ENCODE peak calls at places on chromosome 5, in seven cellular contexts. V is CD8-positive, alpha-beta T cell; E is HFFc6; L is OCI-LY7; O is endothelial cell; J is heart right ventricle; S is MM.1S. B is an unnamed sample.

GRCh38 chr5:72046106-72046505 is 61.2 kb upstream of the MAP1B start:
- DNase-seq in V (no peak), E (no peak), L (no peak), O (no peak), J (no peak), S (no peak), B (no peak)

GRCh38 chr5:111774525-111774924 is 17.5 kb upstream of the NREP start:
- DNase-seq in V (no peak), E (no peak), L (peak; percentile 49), O (no peak), J (no peak), S (peak; percentile 86), B (no peak)

GRCh38 chr5:156396063-156396829 is 69.3 kb downstream of the SGCD start:
- DNase-seq in V (no peak), E (peak; percentile 16), L (no peak), O (no peak), J (no peak), S (no peak), B (no peak)

GRCh38 chr5:79582186-79582585 is 30.1 kb upstream of the TENT2 start:
- DNase-seq in V (no peak), E (no peak), L (no peak), O (no peak), J (no peak), S (no peak), B (no peak)

GRCh38 chr5:142364251-142365145 is 39.7 kb upstream of the SPRY4 start:
- DNase-seq in V (no peak), E (no peak), L (no peak), O (no peak), J (peak; percentile 64), S (no peak), B (no peak)

GRCh38 chr5:108769352-108769751 is 21.7 kb downstream of the FER start:
- DNase-seq in V (no peak), E (no peak), L (no peak), O (no peak), J (no peak), S (peak; percentile 42), B (no peak)

GRCh38 chr5:135476615-135477493 is 24.7 kb upstream of the TIFAB start:
- DNase-seq in V (no peak), E (no peak), L (no peak), O (no peak), J (no peak), S (no peak), B (no peak)

GRCh38 chr5:1204693-1205242 is 3.4 kb downstream of the SLC6A19 start:
- DNase-seq in V (no peak), E (peak; percentile 39), L (peak; percentile 6), O (peak; percentile 38), J (peak; percentile 6), S (no peak), B (no peak)

GRCh38 chr5:137622850-137623249 is 113.0 kb downstream of the KLHL3 start:
- DNase-seq in V (no peak), E (no peak), L (no peak), O (no peak), J (peak; percentile 70), S (no peak), B (peak; percentile 34)

GRCh38 chr5:128163991-128164390 is 80.4 kb downstream of the SLC12A2 start:
- DNase-seq in V (no peak), E (peak; percentile 21), L (no peak), O (no peak), J (no peak), S (no peak), B (no peak)

GRCh38 chr5:94024625-94025024 is 283.2 kb upstream of the POU5F2 start:
- DNase-seq in V (no peak), E (no peak), L (no peak), O (no peak), J (no peak), S (no peak), B (no peak)

GRCh38 chr5:138453630-138454029 is 11.6 kb upstream of the EGR1 start:
- DNase-seq in V (no peak), E (no peak), L (no peak), O (no peak), J (no peak), S (no peak), B (no peak)

GRCh38 chr5:65825388-65826328 is 100.7 kb upstream of the ERBIN start:
- DNase-seq in V (no peak), E (no peak), L (peak; percentile 25), O (no peak), J (no peak), S (peak; percentile 46), B (no peak)

GRCh38 chr5:35988529-35988928 is 2.7 kb downstream of the UGT3A1 start:
- DNase-seq in V (no peak), E (no peak), L (no peak), O (no peak), J (no peak), S (no peak), B (no peak)

GRCh38 chr5:150781706-150782614 is 3.4 kb downstream of the SMIM3 start:
- DNase-seq in V (no peak), E (peak; percentile 97), L (no peak), O (no peak), J (peak; percentile 52), S (no peak), B (no peak)

GRCh38 chr5:146440870-146441495 is 6.2 kb upstream of the TCERG1 start:
- DNase-seq in V (no peak), E (no peak), L (no peak), O (no peak), J (no peak), S (no peak), B (no peak)

GRCh38 chr5:89313804-89314588 is 431.0 kb upstream of the MEF2C start:
- DNase-seq in V (no peak), E (peak; percentile 93), L (peak; percentile 3), O (no peak), J (no peak), S (peak; percentile 95), B (no peak)

GRCh38 chr5:32201140-32201539 is 27.0 kb upstream of the GOLPH3 start:
- DNase-seq in V (no peak), E (no peak), L (no peak), O (no peak), J (no peak), S (no peak), B (no peak)

GRCh38 chr5:109953821-109954220 is 264.1 kb downstream of the MAN2A1 start:
- DNase-seq in V (no peak), E (no peak), L (no peak), O (no peak), J (no peak), S (no peak), B (no peak)

GRCh38 chr5:137192293-137192743 is 306.8 kb downstream of the SPOCK1 start:
- DNase-seq in V (no peak), E (peak; percentile 58), L (no peak), O (no peak), J (no peak), S (no peak), B (no peak)

GRCh38 chr5:163089233-163089632 is 348.2 kb upstream of the CCNG1 start:
- DNase-seq in V (no peak), E (no peak), L (no peak), O (no peak), J (no peak), S (no peak), B (no peak)

GRCh38 chr5:81268797-81269196 is 32.6 kb upstream of the ZCCHC9 start:
- DNase-seq in V (no peak), E (peak; percentile 86), L (no peak), O (no peak), J (no peak), S (no peak), B (no peak)

GRCh38 chr5:40221796-40222195 is 457.9 kb upstream of the PTGER4 start:
- DNase-seq in V (no peak), E (peak; percentile 87), L (no peak), O (no peak), J (no peak), S (no peak), B (no peak)

GRCh38 chr5:143390258-143390657 is 13.2 kb downstream of the NR3C1 start:
- DNase-seq in V (no peak), E (no peak), L (no peak), O (no peak), J (no peak), S (no peak), B (no peak)

GRCh38 chr5:145825751-145826180 is 9.4 kb downstream of the PRELID2 start:
- DNase-seq in V (no peak), E (peak; percentile 44), L (peak; percentile 61), O (peak; percentile 8), J (no peak), S (peak; percentile 65), B (no peak)

GRCh38 chr5:68562308-68562707 is 346.8 kb downstream of the PIK3R1 start:
- DNase-seq in V (no peak), E (peak; percentile 59), L (no peak), O (no peak), J (no peak), S (no peak), B (no peak)

GRCh38 chr5:34919077-34919476 is 3.6 kb downstream of the BRIX1 start:
- DNase-seq in V (no peak), E (no peak), L (no peak), O (no peak), J (no peak), S (no peak), B (no peak)
- TF ChIP-seq CTCF in V (no peak), E (peak; percentile 68), L (peak; percentile 67), O (no peak), J (no peak), S (no peak), B (peak; percentile 49)

GRCh38 chr5:59340637-59341036 is 552.9 kb downstream of the PDE4D start:
- DNase-seq in V (no peak), E (no peak), L (no peak), O (no peak), J (no peak), S (no peak), B (no peak)

GRCh38 chr5:59342181-59342580 is 551.3 kb downstream of the PDE4D start:
- DNase-seq in V (no peak), E (no peak), L (no peak), O (no peak), J (no peak), S (no peak), B (no peak)

GRCh38 chr5:59337240-59337639 is 556.3 kb downstream of the PDE4D start:
- DNase-seq in V (no peak), E (no peak), L (no peak), O (no peak), J (no peak), S (no peak), B (no peak)

GRCh38 chr5:59341155-59341554 is 552.4 kb downstream of the PDE4D start:
- DNase-seq in V (no peak), E (no peak), L (no peak), O (no peak), J (no peak), S (no peak), B (no peak)

GRCh38 chr5:59341760-59342159 is 551.8 kb downstream of the PDE4D start:
- DNase-seq in V (no peak), E (no peak), L (no peak), O (no peak), J (no peak), S (no peak), B (no peak)
- TF ChIP-seq CTCF in V (no peak), E (no peak), L (no peak), O (no peak), J (no peak), S (no peak), B (no peak)

GRCh38 chr5:141245250-141245717 is at the start of gene PCDHB15:
- DNase-seq in V (peak; percentile 8), E (no peak), L (no peak), O (peak; percentile 28), J (no peak), S (no peak), B (no peak)
- TF ChIP-seq CTCF in V (no peak), E (peak; percentile 64), L (no peak), O (no peak), J (peak; percentile 47), S (peak; percentile 36), B (peak; percentile 67)

GRCh38 chr5:87541033-87541432 is 128.3 kb upstream of the CCNH start:
- DNase-seq in V (no peak), E (peak; percentile 43), L (no peak), O (peak; percentile 7), J (peak; percentile 9), S (peak; percentile 18), B (no peak)
- TF ChIP-seq CTCF in V (no peak), E (no peak), L (no peak), O (no peak), J (no peak), S (peak; percentile 3), B (peak; percentile 35)